ENCODE peak calls at places on chromosome 16, in five cellular contexts. A is iPS-NIHi11, H is AML-193, E is SK-MEL-5, R is PC-3. I is an unnamed sample.

GRCh38 chr16:54707813-54708212 is 222.9 kb upstream of the IRX5 start:
- DNase-seq in H (no peak), A (no peak), R (no peak), E (no peak), I (no peak)

GRCh38 chr16:64751906-64752305 is 370.0 kb downstream of the CDH11 start:
- DNase-seq in A (peak), H (no peak), E (no peak), R (no peak), I (no peak)

GRCh38 chr16:89115216-89115949 is 21.7 kb downstream of the ACSF3 start:
- DNase-seq in A (no peak), R (no peak), E (no peak), H (peak), I (peak)

GRCh38 chr16:69522732-69523404 is 42.9 kb upstream of the NFAT5 start:
- DNase-seq in A (peak), R (no peak), H (no peak), E (peak), I (no peak)

GRCh38 chr16:75502916-75503605 is 7.8 kb upstream of the CHST6 start:
- DNase-seq in E (no peak), A (no peak), H (no peak), R (peak), I (no peak)

GRCh38 chr16:75113046-75113491 is 3.5 kb downstream of the LDHD start:
- DNase-seq in E (no peak), R (no peak), H (no peak), A (no peak), I (no peak)

GRCh38 chr16:83588070-83588469 is 219.7 kb upstream of the HSBP1 start:
- DNase-seq in H (no peak), A (no peak), E (no peak), R (no peak), I (no peak)

GRCh38 chr16:81519298-81520150 is 74.9 kb downstream of the CMIP start:
- DNase-seq in E (peak), H (peak), A (no peak), R (peak), I (peak)

GRCh38 chr16:50616883-50617629 is 64.1 kb downstream of the SNX20 start:
- DNase-seq in H (no peak), E (no peak), A (no peak), R (no peak), I (no peak)

GRCh38 chr16:84369105-84369504 is 767 bp downstream of the ATP2C2 start:
- DNase-seq in E (no peak), A (no peak), H (no peak), R (no peak), I (no peak)

GRCh38 chr16:66409156-66409555 is 17.9 kb upstream of the BEAN1 start:
- DNase-seq in E (no peak), A (no peak), H (no peak), R (peak), I (no peak)

GRCh38 chr16:49858200-49859129 is 2.6 kb upstream of the ZNF423 start:
- DNase-seq in R (no peak), E (no peak), H (no peak), A (peak), I (no peak)

GRCh38 chr16:10228779-10229178 is 46.6 kb upstream of the GRIN2A start:
- DNase-seq in A (no peak), R (peak), H (no peak), E (no peak), I (no peak)

GRCh38 chr16:67842509-67843342 is 606 bp downstream of the THAP11 start:
- DNase-seq in H (peak), R (peak), E (peak), A (peak), I (no peak)

GRCh38 chr16:9297437-9298113 is 206.1 kb downstream of the HAPSTR1 start:
- DNase-seq in H (no peak), A (peak), E (peak), R (peak), I (no peak)

GRCh38 chr16:72099377-72099818 is 5.8 kb downstream of the DHX38 start:
- DNase-seq in H (peak), R (peak), E (peak), A (peak), I (no peak)

GRCh38 chr16:82156761-82157654 is 13.0 kb downstream of the MPHOSPH6 start:
- DNase-seq in A (no peak), R (no peak), E (no peak), H (no peak), I (no peak)

GRCh38 chr16:35751191-35751941 is 2292.0 kb downstream of the TP53TG3F start:
- DNase-seq in H (no peak), A (no peak), E (no peak), R (no peak), I (no peak)

I was measured in SIG-M5.